ENCODE peak calls at places on chromosomes 6 and 20, in six cellular contexts. Q is A549, U is endothelial cell of umbilical vein, Y is GM12878, Z is HepG2, E is K562. F is an unnamed sample.

GRCh38 chr6:80143312-80143960 is 37.0 kb downstream of the BCKDHB start:
- DNase-seq in Q (no peak), U (peak; percentile 76), Y (no peak), Z (no peak), E (no peak), F (no peak)

GRCh38 chr6:36958775-36959554 is 4.4 kb downstream of the PI16 start:
- DNase-seq in Q (no peak), U (no peak), Y (no peak), Z (no peak), E (peak; percentile 42), F (no peak)

GRCh38 chr6:89984926-89985743 is 90.9 kb downstream of the GJA10 start:
- DNase-seq in Q (no peak), U (no peak), Y (no peak), Z (no peak), E (peak; percentile 60), F (peak; percentile 23)

GRCh38 chr6:42451146-42451594 is 556 bp downstream of the TRERF1 start:
- DNase-seq in Q (no peak), U (peak; percentile 15), Y (no peak), Z (no peak), E (no peak), F (no peak)

GRCh38 chr6:70375166-70375565 is 38.1 kb upstream of the FAM135A start:
- DNase-seq in Q (no peak), U (no peak), Y (no peak), Z (no peak), E (no peak), F (no peak)

GRCh38 chr6:34362909-34363713 is 29.4 kb downstream of the NUDT3 start:
- DNase-seq in Q (no peak), U (no peak), Y (peak; percentile 38), Z (peak; percentile 23), E (no peak), F (peak; percentile 85)

GRCh38 chr6:21935561-21936028 is 342.0 kb downstream of the SOX4 start:
- DNase-seq in Q (no peak), U (no peak), Y (no peak), Z (peak; percentile 36), E (peak; percentile 69), F (peak; percentile 58)

GRCh38 chr6:107392069-107392468 is 67.3 kb downstream of the PDSS2 start:
- DNase-seq in Q (no peak), U (no peak), Y (no peak), Z (no peak), E (no peak), F (no peak)

GRCh38 chr6:109925060-109925459 is 53.1 kb upstream of the GPR6 start:
- DNase-seq in Q (no peak), U (no peak), Y (no peak), Z (no peak), E (no peak), F (no peak)

GRCh38 chr6:163327936-163328335 is 86.6 kb upstream of the QKI start:
- DNase-seq in Q (no peak), U (no peak), Y (no peak), Z (no peak), E (no peak), F (no peak)

GRCh38 chr20:43404880-43405279 is 52.8 kb upstream of the SRSF6 start:
- DNase-seq in Q (peak; percentile 25), U (no peak), Y (no peak), Z (peak; percentile 34), E (peak; percentile 46), F (peak; percentile 21)

GRCh38 chr6:5751525-5752252 is 255.0 kb downstream of the NRN1 start:
- DNase-seq in Q (no peak), U (no peak), Y (no peak), Z (no peak), E (no peak), F (no peak)

GRCh38 chr6:152004036-152004566 is 196.6 kb downstream of the ESR1 start:
- DNase-seq in Q (no peak), U (no peak), Y (no peak), Z (no peak), E (no peak), F (no peak)

GRCh38 chr6:168618546-168619315 is 177.7 kb downstream of the SMOC2 start:
- DNase-seq in Q (no peak), U (no peak), Y (no peak), Z (no peak), E (no peak), F (no peak)

GRCh38 chr6:132188865-132189264 is 212.4 kb downstream of the MOXD1 start:
- DNase-seq in Q (no peak), U (peak; percentile 51), Y (no peak), Z (no peak), E (no peak), F (peak; percentile 40)

GRCh38 chr6:122141246-122141645 is 258.2 kb upstream of the HSF2 start:
- DNase-seq in Q (no peak), U (no peak), Y (no peak), Z (no peak), E (no peak), F (no peak)

GRCh38 chr6:99178168-99178567 is 171.3 kb downstream of the FAXC start:
- DNase-seq in Q (no peak), U (no peak), Y (no peak), Z (no peak), E (no peak), F (no peak)

GRCh38 chr6:154932562-154933027 is 62.5 kb upstream of the TIAM2 start:
- DNase-seq in Q (peak; percentile 36), U (no peak), Y (no peak), Z (peak; percentile 85), E (peak; percentile 23), F (peak; percentile 33)

GRCh38 chr6:31087494-31088089 is 24.8 kb downstream of the C6orf15 start:
- DNase-seq in Q (peak; percentile 81), U (peak; percentile 93), Y (peak; percentile 25), Z (peak; percentile 78), E (peak; percentile 93), F (peak; percentile 84)

GRCh38 chr6:31081872-31082271 is 30.5 kb downstream of the C6orf15 start:
- DNase-seq in Q (no peak), U (no peak), Y (no peak), Z (no peak), E (no peak), F (no peak)

GRCh38 chr6:31086788-31087440 is 25.5 kb downstream of the C6orf15 start:
- DNase-seq in Q (no peak), U (peak; percentile 87), Y (no peak), Z (no peak), E (peak; percentile 47), F (no peak)

GRCh38 chr6:31079656-31080261 is 32.6 kb downstream of the C6orf15 start:
- DNase-seq in Q (peak; percentile 55), U (peak; percentile 73), Y (no peak), Z (peak; percentile 64), E (peak; percentile 79), F (peak; percentile 61)

DNA sequence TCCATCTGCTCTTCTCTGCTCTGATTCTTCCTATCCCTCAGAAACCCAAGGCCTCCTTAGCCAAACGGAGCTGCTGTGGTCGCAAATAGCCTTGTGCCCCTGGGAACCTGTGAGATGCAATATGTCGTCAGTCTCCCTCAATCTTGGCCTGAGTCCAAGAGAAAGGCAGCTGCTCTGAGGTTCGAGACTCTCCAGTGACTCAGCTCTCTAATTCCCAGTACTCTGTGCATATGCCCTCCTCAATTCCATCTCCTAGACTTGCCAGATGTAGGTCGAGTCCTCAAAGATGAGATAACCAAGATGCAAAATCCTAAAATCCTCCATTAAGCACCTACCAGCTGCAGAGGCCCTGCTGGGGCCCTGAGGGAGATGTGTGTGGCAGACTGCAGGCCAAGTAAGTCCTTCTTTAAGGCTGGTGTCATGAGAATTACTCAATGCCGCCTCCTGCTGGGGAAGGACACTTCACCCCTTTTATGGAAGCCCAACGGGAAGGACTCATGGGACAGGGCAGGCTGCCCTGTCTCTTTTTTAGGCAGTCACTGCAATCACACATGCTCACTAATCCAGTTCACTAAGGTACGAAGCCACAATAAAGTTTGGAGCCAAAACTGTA is 28.5 kb downstream of the C6orf15 start:
- DNase-seq in Q (no peak), U (peak; percentile 34), Y (no peak), Z (peak; percentile 34), E (peak; percentile 87), F (peak; percentile 79)
- TF ChIP-seq MYC in Q (no peak), U (no peak), Y (no peak), Z (no peak), E (no peak), F (no peak)

DNA sequence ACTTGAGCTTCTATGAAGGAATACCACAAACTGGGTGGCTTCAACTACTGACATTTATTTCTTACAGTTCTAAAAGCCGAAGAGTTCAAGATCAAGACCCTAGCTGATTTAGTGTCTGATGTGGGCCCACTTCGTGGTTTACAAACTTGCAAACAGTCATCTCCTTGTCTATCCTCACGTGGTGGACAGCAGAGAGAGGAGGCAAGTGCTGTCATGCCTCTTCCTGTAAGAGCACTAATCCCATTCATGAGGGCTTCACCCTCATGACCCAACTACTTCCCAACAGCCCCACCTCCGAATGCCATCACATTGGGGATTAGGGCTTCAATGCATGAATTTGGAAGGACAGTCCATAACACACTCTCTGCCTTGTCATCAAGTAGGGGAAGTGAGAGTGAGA is 15.7 kb upstream of the ISM1 start:
- DNase-seq in Q (no peak), U (no peak), Y (no peak), Z (no peak), E (no peak), F (no peak)
- TF ChIP-seq MYC in Q (no peak), U (no peak), Y (no peak), Z (no peak), E (no peak), F (no peak)

GRCh38 chr6:43842964-43843645 is 73.1 kb downstream of the VEGFA start:
- DNase-seq in Q (no peak), U (no peak), Y (no peak), Z (no peak), E (peak; percentile 70), F (no peak)

GRCh38 chr6:43843669-43844171 is 73.7 kb downstream of the VEGFA start:
- DNase-seq in Q (no peak), U (no peak), Y (no peak), Z (no peak), E (no peak), F (no peak)

GRCh38 chr6:43845646-43846045 is 75.6 kb downstream of the VEGFA start:
- DNase-seq in Q (no peak), U (no peak), Y (no peak), Z (no peak), E (no peak), F (no peak)

GRCh38 chr6:43840490-43841218 is 70.6 kb downstream of the VEGFA start:
- DNase-seq in Q (no peak), U (no peak), Y (no peak), Z (no peak), E (no peak), F (no peak)

DNA sequence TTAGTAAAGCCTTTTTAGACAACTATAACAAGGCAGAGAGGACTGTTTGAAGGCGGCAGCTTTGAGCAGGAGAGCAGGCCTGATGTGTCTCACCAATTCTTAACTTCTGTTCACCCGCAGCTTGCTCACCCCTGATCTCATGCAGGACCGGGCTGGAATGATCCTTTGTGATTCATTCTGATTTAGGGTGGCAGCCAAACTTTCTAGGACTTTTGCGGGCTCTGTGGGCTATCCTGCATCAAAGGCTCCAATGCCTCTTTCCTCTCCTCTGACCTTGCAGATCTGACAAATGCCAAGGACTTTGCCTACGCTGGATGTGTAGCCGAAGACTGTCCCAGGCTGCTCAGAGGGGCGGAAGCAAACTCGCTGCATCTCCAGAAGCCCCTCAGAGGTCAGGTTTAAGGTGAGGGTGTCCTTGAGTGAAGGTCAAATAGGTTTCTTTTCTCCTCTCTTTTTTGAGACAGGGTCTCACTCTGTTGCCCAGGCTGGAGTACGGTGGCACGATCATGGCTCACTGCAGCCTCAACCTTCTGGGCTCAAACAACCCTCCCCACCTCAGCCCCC is 72.3 kb downstream of the VEGFA start:
- DNase-seq in Q (no peak), U (no peak), Y (no peak), Z (no peak), E (no peak), F (no peak)
- TF ChIP-seq MYC in Q (no peak), U (no peak), Y (no peak), Z (no peak), E (no peak), F (no peak)

GRCh38 chr6:101818056-101818455 is 424.5 kb downstream of the GRIK2 start:
- DNase-seq in Q (no peak), U (no peak), Y (no peak), Z (no peak), E (no peak), F (no peak)
- TF ChIP-seq MYC in Q (no peak), U (no peak), Y (no peak), Z (no peak), E (no peak), F (no peak)

F was measured in NB4.